ENCODE peak calls at places on chromosomes 6 and 20, in seven cellular contexts. M, V, W, X, F, H and G are unnamed samples.

GRCh38 chr6:26031151-26031594 is 56.1 kb upstream of the HFE start:
- DNase-seq in H (no peak), F (no peak), W (no peak), M (no peak), V (no peak), X (no peak), G (peak; percentile 76)

GRCh38 chr6:158812611-158813010 is 6.6 kb downstream of the EZR start:
- DNase-seq in X (no peak), F (no peak), V (no peak), W (no peak), H (no peak), M (no peak), G (no peak)

GRCh38 chr20:41786158-41786557 is 168.0 kb upstream of the CHD6 start:
- DNase-seq in H (no peak), F (no peak), X (no peak), W (no peak), V (no peak), M (no peak), G (no peak)

GRCh38 chr20:24470782-24471582 is 1.6 kb downstream of the SYNDIG1 start:
- DNase-seq in H (no peak), W (no peak), F (no peak), X (no peak), V (no peak), M (peak; percentile 21), G (no peak)

GRCh38 chr6:44237813-44238433 is 9.0 kb upstream of the HSP90AB1 start:
- DNase-seq in W (peak; percentile 79), H (peak; percentile 97), M (peak; percentile 85), V (no peak), F (peak; percentile 85), X (peak; percentile 59), G (no peak)

GRCh38 chr20:54476336-54476928 is 1.0 kb downstream of the DOK5 start:
- DNase-seq in X (peak; percentile 23), H (no peak), F (no peak), W (no peak), M (no peak), V (no peak), G (no peak)

GRCh38 chr20:25399038-25399430 is 8.4 kb upstream of the ABHD12 start:
- DNase-seq in H (no peak), X (peak; percentile 90), F (no peak), V (peak; percentile 55), M (no peak), W (peak; percentile 19), G (peak; percentile 56)

GRCh38 chr20:45944151-45944964 is 9.9 kb downstream of the PCIF1 start:
- DNase-seq in W (no peak), H (no peak), V (no peak), X (no peak), M (no peak), F (no peak), G (no peak)

GRCh38 chr6:111689419-111689818 is 83.7 kb upstream of the TRAF3IP2 start:
- DNase-seq in V (no peak), X (no peak), M (no peak), W (no peak), H (no peak), F (no peak), G (no peak)

GRCh38 chr6:150325093-150325772 is 43.6 kb upstream of the IYD start:
- DNase-seq in X (no peak), M (no peak), F (no peak), V (no peak), H (peak; percentile 50), W (no peak), G (no peak)

DNA sequence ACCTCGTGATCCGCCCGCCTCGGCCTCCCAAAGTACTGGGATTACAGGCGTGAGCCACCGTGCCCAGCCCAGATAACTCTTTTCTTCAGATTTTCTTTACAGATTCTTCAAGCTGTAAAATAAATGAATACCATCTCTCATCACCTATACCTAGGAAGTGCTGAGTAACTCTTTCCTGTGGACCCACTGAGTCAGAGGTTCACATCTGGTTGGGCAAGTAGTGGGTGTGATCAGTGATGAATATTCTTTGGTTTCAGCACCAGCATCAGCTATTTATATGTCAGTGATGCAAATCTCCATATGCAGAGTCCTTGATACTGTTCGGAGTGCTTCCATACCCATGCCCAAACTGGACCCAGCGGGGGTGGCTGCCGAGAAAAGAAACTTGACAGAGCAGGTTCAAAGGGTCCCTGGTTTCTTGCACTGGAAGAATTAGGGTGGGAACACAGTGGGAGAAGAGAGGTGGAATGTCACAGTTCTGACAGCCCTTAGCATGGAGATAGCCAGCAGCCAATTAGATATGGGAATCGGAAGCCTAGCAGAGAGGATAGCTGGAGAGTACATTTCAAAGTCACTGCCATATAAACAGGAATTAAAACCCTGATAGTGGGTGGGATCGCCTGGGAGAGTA is 64.9 kb upstream of the DDR1 start:
- DNase-seq in V (no peak), F (no peak), W (no peak), M (no peak), X (peak; percentile 37), H (no peak), G (no peak)
- H3K4me3 ChIP-seq in V (no peak overlapping the region), F (no peak overlapping the region), W (no peak overlapping the region), M (no peak overlapping the region), X (no peak overlapping the region), H (no peak overlapping the region), G (no peak overlapping the region)

GRCh38 chr6:39574991-39575390 is 150.2 kb downstream of the KIF6 start:
- DNase-seq in X (no peak), W (no peak), H (no peak), M (no peak), F (no peak), V (no peak), G (no peak)
- H3K4me3 ChIP-seq in X (no peak overlapping the region), W (no peak overlapping the region), H (no peak overlapping the region), M (no peak overlapping the region), F (no peak overlapping the region), V (no peak overlapping the region), G (no peak overlapping the region)

GRCh38 chr6:3316363-3316762 is 57.6 kb downstream of the PSMG4 start:
- DNase-seq in H (no peak), X (no peak), W (no peak), V (no peak), F (no peak), M (no peak), G (no peak)

GRCh38 chr6:3318821-3319540 is 60.2 kb downstream of the PSMG4 start:
- DNase-seq in F (no peak), M (no peak), V (no peak), X (no peak), W (no peak), H (no peak), G (no peak)

GRCh38 chr6:3316818-3317217 is 58.1 kb downstream of the PSMG4 start:
- DNase-seq in V (no peak), X (no peak), M (no peak), H (no peak), F (no peak), W (no peak), G (no peak)

GRCh38 chr6:3318226-3318625 is 59.5 kb downstream of the PSMG4 start:
- DNase-seq in H (no peak), W (no peak), M (no peak), V (no peak), F (no peak), X (no peak), G (peak; percentile 74)

GRCh38 chr6:3317741-3318211 is 59.0 kb downstream of the PSMG4 start:
- DNase-seq in V (no peak), W (no peak), F (no peak), M (no peak), X (peak; percentile 9), H (peak; percentile 8), G (no peak)
- H3K4me3 ChIP-seq in V (no peak overlapping the region), W (no peak overlapping the region), F (no peak overlapping the region), M (no peak overlapping the region), X (no peak overlapping the region), H (no peak overlapping the region), G (no peak overlapping the region)

GRCh38 chr6:35729349-35729678 is 7.5 kb upstream of the ARMC12 start:
- DNase-seq in X (no peak), M (no peak), W (no peak), F (no peak), V (no peak), H (no peak), G (no peak)
- H3K4me3 ChIP-seq in X (no peak overlapping the region), M (no peak overlapping the region), W (no peak overlapping the region), F (no peak overlapping the region), V (no peak overlapping the region), H (no peak overlapping the region), G (no peak overlapping the region)

GRCh38 chr20:48761914-48762313 is 65.9 kb downstream of the PREX1 start:
- DNase-seq in V (no peak), F (peak; percentile 41), X (no peak), W (no peak), H (no peak), M (no peak), G (no peak)
- H3K4me3 ChIP-seq in V (no peak overlapping the region), F (peak overlapping the region; percentile 3), X (no peak overlapping the region), W (no peak overlapping the region), H (no peak overlapping the region), M (no peak overlapping the region), G (no peak overlapping the region)

DNA sequence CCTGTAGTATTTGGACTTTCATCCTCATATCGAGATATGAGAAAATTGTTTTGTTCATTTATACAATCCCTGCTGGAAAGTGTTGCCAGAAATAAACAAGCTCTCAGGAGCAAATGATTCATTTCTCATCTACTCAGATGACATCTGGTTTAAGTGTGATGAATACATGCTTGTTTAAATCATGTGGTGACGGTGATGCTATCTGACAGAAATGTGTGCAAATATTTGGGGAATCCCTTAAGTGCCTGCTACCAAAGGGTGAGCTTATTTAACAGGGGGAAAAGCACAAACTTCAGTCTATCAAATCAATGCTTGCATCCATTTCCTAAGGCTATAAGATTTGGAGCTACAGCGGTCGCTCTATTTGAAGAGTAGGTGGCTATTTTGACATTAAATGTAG is 368.3 kb upstream of the SASH1 start:
- DNase-seq in H (peak; percentile 26), M (no peak), W (no peak), X (no peak), F (no peak), V (peak; percentile 40), G (no peak)
- H3K4me3 ChIP-seq in H (no peak overlapping the region), M (no peak overlapping the region), W (no peak overlapping the region), X (no peak overlapping the region), F (no peak overlapping the region), V (no peak overlapping the region), G (no peak overlapping the region)

DNA sequence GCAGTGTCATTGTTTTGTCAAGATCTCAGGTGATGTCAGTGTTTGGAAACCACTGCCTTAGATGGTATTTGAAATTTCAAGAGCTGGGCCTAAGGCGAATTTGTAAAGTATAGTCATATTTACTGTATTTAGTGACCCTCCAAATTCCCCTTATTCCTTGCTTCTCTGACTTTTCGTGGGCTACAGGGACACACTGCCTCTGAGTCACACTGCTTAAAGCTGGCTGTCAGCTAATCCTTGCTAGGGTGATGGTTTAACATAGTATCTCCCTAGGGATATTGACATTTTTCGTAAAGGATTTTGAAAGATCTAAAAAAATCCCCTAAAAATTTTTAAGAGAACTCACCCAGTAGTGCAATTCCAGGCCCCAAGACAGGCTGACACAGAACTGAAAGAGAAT is 4.1 kb downstream of the BMP6 start:
- DNase-seq in V (no peak), F (no peak), X (no peak), H (no peak), W (no peak), M (no peak), G (no peak)
- H3K4me3 ChIP-seq in V (no peak overlapping the region), F (no peak overlapping the region), X (no peak overlapping the region), H (no peak overlapping the region), W (no peak overlapping the region), M (no peak overlapping the region), G (no peak overlapping the region)